ENCODE peak calls at places on chromosomes 1 and 21, in ten cellular contexts. M is IMR-90, I is GM23248, E is lower lobe of right lung, B is pancreas, U is stomach, O is sigmoid colon, N is HCT116, P is K562, S is gastrocnemius medialis. W is an unnamed sample.

GRCh38 chr1:30358510-30358909 is 364.9 kb downstream of the MATN1 start:
- DNase-seq in M (no peak), I (no peak), E (no peak), B (no peak), U (no peak), O (no peak), N (no peak), P (no peak), S (no peak), W (no peak)

GRCh38 chr21:25733859-25734653 is 648 bp downstream of the ATP5PF start:
- DNase-seq in M (peak; percentile 35), I (peak; percentile 75), E (no peak), B (peak; percentile 12), U (no peak), O (no peak), N (no peak), P (peak; percentile 28), S (peak; percentile 50), W (peak; percentile 72)

GRCh38 chr1:198903203-198903602 is 264.4 kb downstream of the PTPRC start:
- DNase-seq in M (no peak), I (no peak), E (no peak), B (no peak), U (no peak), O (no peak), N (no peak), P (no peak), S (no peak), W (no peak)

GRCh38 chr1:185338719-185339622 is 21.9 kb upstream of the IVNS1ABP start:
- DNase-seq in M (no peak), I (no peak), E (peak; percentile 64), B (no peak), U (peak; percentile 46), O (no peak), N (no peak), P (no peak), S (no peak), W (no peak)

GRCh38 chr1:20481643-20482498 is 4.1 kb downstream of the CAMK2N1 start:
- DNase-seq in M (no peak), I (no peak), E (no peak), B (no peak), U (no peak), O (no peak), N (no peak), P (no peak), S (no peak), W (peak; percentile 31)

GRCh38 chr1:232568331-232568852 is 61.5 kb downstream of the SIPA1L2 start:
- DNase-seq in M (no peak), I (peak; percentile 5), E (no peak), B (no peak), U (no peak), O (no peak), N (no peak), P (no peak), S (no peak), W (no peak)

GRCh38 chr1:77590653-77591052 is 91.8 kb downstream of the ZZZ3 start:
- DNase-seq in M (no peak), I (no peak), E (no peak), B (no peak), U (no peak), O (no peak), N (no peak), P (peak; percentile 13), S (no peak), W (no peak)

GRCh38 chr1:205279986-205280385 is 41.6 kb downstream of the NUAK2 start:
- DNase-seq in M (no peak), I (no peak), E (no peak), B (no peak), U (no peak), O (no peak), N (no peak), P (no peak), S (no peak), W (no peak)

GRCh38 chr1:237972186-237972585 is 81.5 kb upstream of the ZP4 start:
- DNase-seq in M (no peak), I (no peak), E (no peak), B (no peak), U (no peak), O (no peak), N (no peak), P (no peak), S (no peak), W (no peak)

GRCh38 chr1:204359474-204360255 is at the start of gene PLEKHA6:
- DNase-seq in M (peak; percentile 66), I (peak; percentile 73), E (no peak), B (no peak), U (no peak), O (peak; percentile 79), N (no peak), P (peak; percentile 42), S (no peak), W (no peak)

GRCh38 chr1:25675729-25676476 is 59.3 kb downstream of the MAN1C1 start:
- DNase-seq in M (no peak), I (no peak), E (no peak), B (no peak), U (peak; percentile 40), O (no peak), N (no peak), P (no peak), S (no peak), W (peak; percentile 52)

GRCh38 chr1:98749152-98749756 is 87.7 kb downstream of the SNX7 start:
- DNase-seq in M (peak; percentile 7), I (peak; percentile 30), E (no peak), B (no peak), U (no peak), O (no peak), N (no peak), P (no peak), S (no peak), W (no peak)

GRCh38 chr1:43545686-43546387 is 15.2 kb downstream of the PTPRF start:
- DNase-seq in M (no peak), I (peak; percentile 44), E (peak; percentile 77), B (peak; percentile 98), U (peak; percentile 95), O (no peak), N (no peak), P (peak; percentile 67), S (no peak), W (peak; percentile 84)

GRCh38 chr1:174021611-174022079 is 512 bp downstream of the RC3H1 start:
- DNase-seq in M (peak; percentile 35), I (peak; percentile 83), E (peak; percentile 68), B (peak; percentile 43), U (no peak), O (peak; percentile 74), N (no peak), P (peak; percentile 66), S (peak; percentile 54), W (no peak)

GRCh38 chr1:68788762-68789161 is 291.9 kb upstream of the DEPDC1 start:
- DNase-seq in M (no peak), I (no peak), E (no peak), B (no peak), U (no peak), O (no peak), N (no peak), P (no peak), S (no peak), W (no peak)

GRCh38 chr1:87291107-87291506 is 37.6 kb upstream of the LMO4 start:
- DNase-seq in M (peak; percentile 45), I (peak; percentile 60), E (no peak), B (no peak), U (no peak), O (no peak), N (no peak), P (no peak), S (no peak), W (no peak)

GRCh38 chr21:38811257-38811656 is 5.5 kb downstream of the ETS2 start:
- DNase-seq in M (peak; percentile 95), I (peak; percentile 97), E (no peak), B (no peak), U (no peak), O (no peak), N (no peak), P (no peak), S (no peak), W (no peak)

GRCh38 chr1:89070509-89070908 is 5.5 kb upstream of the GBP1 start:
- DNase-seq in M (no peak), I (peak; percentile 17), E (no peak), B (no peak), U (no peak), O (no peak), N (no peak), P (no peak), S (no peak), W (no peak)
- H3K4me3 ChIP-seq in M (no peak overlapping the region), I (peak overlapping the region; percentile 71), E (peak overlapping the region; percentile 36), B (no peak overlapping the region), U (peak overlapping the region; percentile 10), O (peak overlapping the region; percentile 5), N (no peak overlapping the region), P (no peak overlapping the region), S (peak overlapping the region; percentile 40), W (peak overlapping the region; percentile 28)

DNA sequence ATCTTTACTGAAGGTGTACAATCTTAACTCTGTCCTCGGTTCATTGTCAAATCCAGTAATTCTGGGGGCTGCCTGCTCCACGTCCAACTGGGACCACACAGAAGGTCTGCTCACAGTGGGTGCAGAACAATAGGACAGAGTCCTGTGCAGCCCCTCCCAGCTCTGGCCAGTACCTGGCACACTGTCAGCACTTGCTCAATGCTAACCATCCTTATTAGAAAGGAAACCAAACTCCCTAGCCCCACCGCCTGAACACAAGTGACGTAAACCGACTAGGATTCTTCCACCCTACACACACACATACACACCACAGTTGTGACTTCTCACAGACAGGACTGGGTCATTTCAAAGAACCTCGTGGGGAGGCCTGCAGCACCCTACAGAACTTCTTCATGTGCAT is 5.2 kb downstream of the BCAR3 start:
- DNase-seq in M (no peak), I (peak; percentile 41), E (no peak), B (no peak), U (no peak), O (no peak), N (no peak), P (no peak), S (no peak), W (no peak)
- H3K4me1 ChIP-seq in M (peaks cover 42% of the 10 kb centered on the region), I (peaks cover 84% of the 10 kb centered on the region), E (peaks cover 87% of the 10 kb centered on the region), B (peaks cover 8% of the 10 kb centered on the region), U (peaks cover 69% of the 10 kb centered on the region), O (peaks cover 68% of the 10 kb centered on the region), N (peaks cover 66% of the 10 kb centered on the region), P (peaks cover 22% of the 10 kb centered on the region), S (peaks cover 26% of the 10 kb centered on the region), W (peaks cover 67% of the 10 kb centered on the region)

DNA sequence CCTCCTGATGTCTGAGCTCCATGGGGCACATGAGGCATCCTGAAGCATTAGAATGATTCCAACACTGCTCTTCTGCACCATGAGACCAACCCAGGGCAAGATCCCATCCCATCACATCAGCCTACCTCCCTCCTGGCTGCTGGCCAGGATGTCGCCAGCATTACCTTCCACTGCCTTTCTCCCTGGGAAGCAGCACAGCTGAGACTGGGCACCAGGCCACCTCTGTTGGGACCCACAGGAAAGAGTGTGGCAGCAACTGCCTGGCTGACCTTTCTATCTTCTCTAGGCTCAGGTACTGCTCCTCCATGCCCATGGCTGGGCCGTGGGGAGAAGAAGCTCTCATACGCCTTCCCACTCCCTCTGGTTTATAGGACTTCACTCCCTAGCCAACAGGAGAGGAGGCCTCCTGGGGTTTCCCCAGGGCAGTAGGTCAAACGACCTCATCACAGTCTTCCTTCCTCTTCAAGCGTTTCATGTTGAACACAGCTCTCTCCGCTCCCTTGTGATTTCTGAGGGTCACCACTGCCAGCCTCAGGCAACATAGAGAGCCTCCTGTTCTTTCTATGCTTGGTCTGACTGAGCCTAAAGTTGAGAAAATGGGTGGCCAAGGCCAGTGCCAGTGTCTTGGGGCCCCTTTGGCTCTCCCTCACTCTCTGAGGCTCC is 11.1 kb upstream of the RASSF5 start:
- DNase-seq in M (no peak), I (no peak), E (no peak), B (peak; percentile 98), U (peak; percentile 71), O (no peak), N (no peak), P (no peak), S (no peak), W (no peak)
- H3K4me3 ChIP-seq in M (no peak overlapping the region), I (no peak overlapping the region), E (no peak overlapping the region), B (no peak overlapping the region), U (no peak overlapping the region), O (no peak overlapping the region), N (no peak overlapping the region), P (no peak overlapping the region), S (no peak overlapping the region), W (no peak overlapping the region)

GRCh38 chr1:226725870-226726212 is 13.2 kb downstream of the ITPKB start:
- DNase-seq in M (no peak), I (no peak), E (no peak), B (no peak), U (no peak), O (no peak), N (no peak), P (no peak), S (no peak), W (no peak)
- H3K4me1 ChIP-seq in M (peaks cover 9% of the 10 kb centered on the region), I (peaks cover 9% of the 10 kb centered on the region), E (peaks cover 77% of the 10 kb centered on the region), B (peaks cover 12% of the 10 kb centered on the region), U (peaks cover 86% of the 10 kb centered on the region), O (peaks cover 88% of the 10 kb centered on the region), N (peaks cover 20% of the 10 kb centered on the region), P (peaks cover 14% of the 10 kb centered on the region), S (peaks cover 39% of the 10 kb centered on the region), W (peaks cover 30% of the 10 kb centered on the region)

W was measured in upper lobe of right lung.